ENCODE peak calls at places on chromosomes 7 and 10, in four cellular contexts. L, P, G and Q are unnamed samples.

GRCh38 chr7:103065666-103066065 is 8.9 kb downstream of the FBXL13 start:
- DNase-seq in P (no peak), L (no peak), G (peak), Q (peak)

GRCh38 chr10:65861249-65861648 is 1064.6 kb upstream of the LRRTM3 start:
- DNase-seq in L (peak), G (no peak), P (no peak), Q (no peak)

GRCh38 chr7:137074386-137075030 is 206.1 kb downstream of the CHRM2 start:
- DNase-seq in G (no peak), P (no peak), L (no peak), Q (no peak)

GRCh38 chr10:57964371-57964770 is 303.3 kb downstream of the IPMK start:
- DNase-seq in G (no peak), P (no peak), L (no peak), Q (no peak)

GRCh38 chr10:119497243-119497642 is 45.3 kb downstream of the RGS10 start:
- DNase-seq in P (no peak), G (no peak), L (no peak), Q (no peak)

GRCh38 chr7:82631998-82632397 is 188.4 kb upstream of the CACNA2D1 start:
- DNase-seq in L (no peak), G (no peak), P (no peak), Q (no peak)

GRCh38 chr7:55018361-55019328 is at the start of gene EGFR:
- DNase-seq in L (no peak), G (no peak), P (no peak), Q (peak)

GRCh38 chr10:324593-324992 is 189.3 kb downstream of the ZMYND11 start:
- DNase-seq in L (no peak), P (no peak), G (no peak), Q (no peak)

GRCh38 chr10:21488246-21488953 is 37.1 kb downstream of the SKIDA1 start:
- DNase-seq in P (no peak), L (no peak), G (no peak), Q (no peak)

GRCh38 chr7:139763330-139763729 is 14.5 kb downstream of the HIPK2 start:
- DNase-seq in P (no peak), L (no peak), G (no peak), Q (no peak)

GRCh38 chr7:129298268-129298893 is 73.6 kb downstream of the AHCYL2 start:
- DNase-seq in G (peak), P (no peak), L (no peak), Q (peak)

GRCh38 chr10:70849582-70850016 is 33.9 kb downstream of the SGPL1 start:
- DNase-seq in G (peak), L (no peak), P (no peak), Q (no peak)

GRCh38 chr10:117166420-117167345 is 28.6 kb upstream of the VAX1 start:
- DNase-seq in L (no peak), P (no peak), G (no peak), Q (no peak)

GRCh38 chr10:32854435-32854834 is 103.6 kb downstream of the ITGB1 start:
- DNase-seq in L (no peak), G (no peak), P (no peak), Q (no peak)

GRCh38 chr10:4257939-4258465 is 473.0 kb upstream of the KLF6 start:
- DNase-seq in G (no peak), P (no peak), L (no peak), Q (no peak)

GRCh38 chr7:130662426-130662825 is 6.1 kb downstream of the COPG2 start:
- DNase-seq in G (no peak), P (no peak), L (no peak), Q (no peak)

GRCh38 chr7:151503902-151504714 is 15.6 kb downstream of the RHEB start:
- DNase-seq in P (no peak), G (peak), L (no peak), Q (no peak)

GRCh38 chr7:150755473-150756099 is 18.4 kb downstream of the GIMAP5 start:
- DNase-seq in L (peak), G (no peak), P (no peak), Q (no peak)

GRCh38 chr10:92387289-92387940 is 96.4 kb downstream of the MARCHF5 start:
- DNase-seq in G (peak), L (no peak), P (peak), Q (peak)

GRCh38 chr7:131745645-131746248 is 189.3 kb upstream of the PODXL start:
- DNase-seq in G (peak), P (no peak), L (no peak), Q (peak)

GRCh38 chr7:74452748-74453320 is 872 bp upstream of the GTF2IRD1 start:
- DNase-seq in P (no peak), L (no peak), G (peak), Q (no peak)

GRCh38 chr7:117728858-117729257 is 144.4 kb downstream of the CTTNBP2 start:
- DNase-seq in G (no peak), P (no peak), L (peak), Q (no peak)

GRCh38 chr10:91590142-91590903 is 42.5 kb downstream of the PPP1R3C start:
- DNase-seq in L (no peak), G (no peak), P (no peak), Q (no peak)

GRCh38 chr7:5679741-5680473 is 101.6 kb downstream of the RNF216 start:
- DNase-seq in L (no peak), P (no peak), G (no peak), Q (no peak)

GRCh38 chr10:88110355-88110754 is 246.9 kb downstream of the PTEN start:
- DNase-seq in P (no peak), L (no peak), G (no peak), Q (no peak)

GRCh38 chr10:88106348-88106747 is 242.9 kb downstream of the PTEN start:
- DNase-seq in G (no peak), L (no peak), P (no peak), Q (no peak)

GRCh38 chr10:88107296-88107695 is 243.9 kb downstream of the PTEN start:
- DNase-seq in G (no peak), L (no peak), P (no peak), Q (no peak)

GRCh38 chr10:88107698-88108097 is 244.3 kb downstream of the PTEN start:
- DNase-seq in P (no peak), G (no peak), L (no peak), Q (no peak)

GRCh38 chr10:88108115-88108610 is 244.7 kb downstream of the PTEN start:
- DNase-seq in G (no peak), L (peak), P (no peak), Q (no peak)
- TF ChIP-seq SUZ12 in G (no peak), L (no peak), P (no peak), Q (no peak)

GRCh38 chr10:36030516-36030915 is 388.4 kb upstream of the FZD8 start:
- DNase-seq in P (no peak), L (no peak), G (no peak), Q (no peak)

GRCh38 chr10:36023939-36024338 is 381.8 kb upstream of the FZD8 start:
- DNase-seq in P (no peak), L (no peak), G (peak), Q (peak)

GRCh38 chr10:36026656-36027390 is 384.7 kb upstream of the FZD8 start:
- DNase-seq in L (no peak), G (no peak), P (no peak), Q (no peak)

GRCh38 chr10:36021096-36021495 is 379.0 kb upstream of the FZD8 start:
- DNase-seq in L (no peak), G (no peak), P (no peak), Q (no peak)

GRCh38 chr10:36026081-36026480 is 384.0 kb upstream of the FZD8 start:
- DNase-seq in G (no peak), L (no peak), P (no peak), Q (no peak)
- H3K9ac ChIP-seq in G (no peak), L (no peak), P (no peak), Q (no peak)

DNA sequence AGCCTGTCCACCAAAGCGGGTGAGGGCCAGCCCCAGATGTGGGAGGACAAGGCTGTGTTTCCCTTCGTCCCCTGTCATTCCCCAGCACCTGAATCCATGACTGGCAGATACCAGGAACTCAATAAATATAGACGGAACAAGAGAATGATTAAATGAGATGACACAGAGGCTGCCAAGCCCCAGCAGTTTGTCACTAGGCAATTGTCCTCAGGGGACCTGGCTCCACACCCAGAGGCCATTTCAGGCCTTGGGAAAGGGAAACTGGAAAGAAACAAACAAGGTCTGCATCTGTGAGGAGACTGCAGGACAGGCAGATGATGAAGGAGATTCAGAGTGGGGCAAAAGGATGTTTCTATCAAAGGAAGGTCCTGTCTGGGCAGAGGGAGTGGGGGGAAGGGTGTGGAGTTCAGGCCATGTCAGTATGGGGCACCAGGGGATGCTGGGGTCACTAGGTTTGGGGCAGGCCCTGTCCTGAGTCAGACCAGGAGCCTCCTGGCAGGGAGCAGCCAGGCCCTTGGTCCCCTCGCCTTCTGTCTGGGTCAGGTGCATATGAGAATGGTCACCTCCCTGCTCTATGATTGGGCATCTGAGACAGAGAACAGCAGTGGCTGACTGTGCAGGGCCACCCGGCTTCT is 576.3 kb downstream of the GRID1 start:
- DNase-seq in P (no peak), L (no peak), G (no peak), Q (no peak)
- TF ChIP-seq SUZ12 in P (no peak), L (no peak), G (no peak), Q (no peak)

DNA sequence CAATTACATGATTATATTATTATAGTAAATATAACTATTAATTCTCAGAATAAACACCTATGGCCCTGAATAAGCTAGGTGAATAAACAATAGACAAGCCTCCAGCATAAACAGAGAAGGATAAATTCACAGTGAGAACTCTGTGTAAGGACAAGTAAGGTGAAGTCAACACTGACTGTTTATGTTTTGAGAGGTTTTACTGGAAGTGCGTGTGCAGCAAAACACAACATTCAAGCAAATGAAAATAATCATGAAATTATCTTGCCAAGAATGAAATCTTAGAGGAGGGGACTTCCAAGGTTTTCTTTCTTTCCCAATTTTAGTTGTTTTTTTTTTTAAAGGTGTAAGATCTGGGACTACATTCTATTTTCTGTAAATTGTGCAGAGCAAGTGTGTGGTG is 112.5 kb downstream of the MACC1 start:
- DNase-seq in L (no peak), G (no peak), P (no peak), Q (no peak)
- H3K9ac ChIP-seq in L (no peak), G (no peak), P (no peak), Q (no peak)

DNA sequence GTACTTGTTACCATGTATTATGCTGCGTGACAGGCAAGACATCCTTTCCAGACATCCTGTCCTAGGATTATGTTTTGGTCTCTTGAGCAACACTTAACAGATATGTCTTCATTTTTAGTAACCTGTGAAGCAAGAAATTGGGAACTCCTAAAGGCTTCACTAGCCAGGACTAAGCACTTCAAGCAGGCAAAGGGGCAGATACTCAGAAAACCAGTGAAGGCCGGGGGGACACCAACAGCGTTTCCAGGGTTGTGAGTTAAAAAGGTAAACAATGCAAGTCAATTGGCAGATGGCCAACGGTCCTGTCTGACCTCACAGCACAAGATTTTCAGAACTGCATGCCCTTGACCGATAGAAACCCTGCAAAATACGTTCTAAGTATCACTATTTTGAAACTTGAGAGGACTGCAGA is 77.6 kb upstream of the SFMBT2 start:
- DNase-seq in G (peak), P (no peak), L (no peak), Q (no peak)
- TF ChIP-seq SUZ12 in G (no peak), P (no peak), L (no peak), Q (no peak)

DNA sequence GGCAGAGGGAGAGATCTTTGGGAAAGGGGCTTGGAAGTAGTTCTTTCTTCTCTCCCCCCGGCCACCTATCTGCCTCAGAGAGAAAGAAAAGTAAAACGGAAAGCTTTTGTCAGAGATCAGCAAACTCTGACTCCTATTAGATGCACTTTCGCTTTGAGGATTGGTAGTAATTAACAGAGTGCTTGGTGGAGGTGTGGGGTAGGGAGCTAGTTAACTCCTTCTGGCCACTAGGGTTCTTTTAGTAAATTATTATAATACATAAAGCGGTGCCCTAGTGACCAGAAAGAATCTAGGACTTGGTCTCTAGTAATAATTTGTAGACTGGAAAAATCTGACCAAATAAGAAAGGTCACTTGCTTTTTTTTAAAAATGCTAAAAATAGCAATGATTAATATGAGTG is 54.6 kb downstream of the CPVL start:
- DNase-seq in P (no peak), G (no peak), L (no peak), Q (no peak)
- H3K9ac ChIP-seq in P (no peak), G (no peak), L (no peak), Q (no peak)

GRCh38 chr10:11404931-11405330 is 206.5 kb downstream of the USP6NL start:
- DNase-seq in G (no peak), L (no peak), P (no peak), Q (no peak)
- TF ChIP-seq SUZ12 in G (no peak), L (no peak), P (no peak), Q (no peak)

GRCh38 chr7:114925443-114925842 is 3.5 kb downstream of the MDFIC start:
- DNase-seq in P (no peak), L (no peak), G (no peak), Q (no peak)
- H3K9ac ChIP-seq in P (no peak), L (peak), G (no peak), Q (no peak)

DNA sequence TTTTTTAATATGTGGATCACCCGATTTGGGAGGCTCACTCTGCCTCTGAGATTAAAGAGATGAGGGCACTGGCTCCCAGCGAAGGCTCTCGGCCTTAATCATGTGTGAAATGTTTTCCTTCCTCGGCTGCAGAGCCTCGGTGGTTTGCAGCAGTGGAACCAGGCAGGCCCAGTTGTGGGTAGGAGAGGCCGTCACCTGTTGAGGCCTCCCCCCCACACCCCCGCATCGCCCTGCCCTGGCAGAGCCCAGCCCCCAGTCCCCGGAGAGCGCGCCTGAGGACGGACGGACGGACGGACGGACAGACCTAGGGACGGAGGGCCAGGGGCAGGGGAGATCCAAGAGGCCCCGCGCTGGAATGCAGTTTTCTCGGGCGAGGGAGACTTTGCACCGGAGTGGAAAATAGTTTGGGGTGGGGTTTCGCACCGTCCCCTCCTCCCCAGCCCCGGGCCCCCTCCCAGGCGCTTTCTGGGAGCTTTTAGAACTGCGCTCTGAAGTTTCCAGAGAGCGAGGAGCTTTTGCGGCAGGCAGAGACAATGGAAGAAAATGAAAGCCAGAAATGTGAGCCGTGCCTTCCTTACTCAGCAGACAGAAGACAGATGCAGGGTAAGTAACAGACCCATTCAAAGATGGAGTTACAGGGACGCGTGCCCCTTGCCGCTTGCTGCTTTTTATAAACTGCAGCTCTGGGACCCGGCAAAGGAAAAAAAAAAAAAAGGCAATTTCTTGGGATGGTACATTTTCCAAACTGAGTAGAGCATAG is at the start of gene KIAA1217:
- DNase-seq in G (peak), P (no peak), L (no peak), Q (no peak)
- TF ChIP-seq SUZ12 in G (no peak), P (no peak), L (no peak), Q (no peak)

GRCh38 chr10:100969175-100970075 is at the start of gene SEMA4G:
- DNase-seq in G (peak), L (no peak), P (peak), Q (peak)
- H3K9ac ChIP-seq in G (peak), L (no peak), P (peak), Q (peak)